ENCODE peak calls at places on chromosomes 16 and 17, in eight cellular contexts. A is neuronal stem cell; G is gastrocnemius medialis; H is choroid plexus epithelial cell; P is mammary epithelial cell; F is endodermal cell; U is naive thymus-derived CD4-positive, alpha-beta T cell; V is astrocyte. O is an unnamed sample.

GRCh38 chr16:72429566-72430160 is 257.7 kb upstream of the PMFBP1 start:
- DNase-seq in F (no peak), A (no peak), H (no peak), U (no peak), G (no peak), P (no peak), V (no peak), O (no peak)

GRCh38 chr16:50666658-50667496 is 14.2 kb downstream of the SNX20 start:
- DNase-seq in U (no peak), H (no peak), A (no peak), P (no peak), V (no peak), F (peak; percentile 74), G (no peak), O (no peak)

GRCh38 chr17:2716649-2717048 is 5.1 kb upstream of the CLUH start:
- DNase-seq in V (no peak), P (no peak), U (no peak), H (no peak), G (no peak), F (peak; percentile 81), A (no peak), O (no peak)

GRCh38 chr17:60173304-60173807 is 23.6 kb downstream of the CA4 start:
- DNase-seq in P (peak; percentile 45), F (peak; percentile 39), U (no peak), A (no peak), G (no peak), V (peak; percentile 38), H (no peak), O (no peak)

GRCh38 chr17:51706098-51706497 is 445.8 kb downstream of the UTP18 start:
- DNase-seq in F (no peak), G (no peak), P (no peak), H (no peak), U (no peak), A (no peak), V (no peak), O (no peak)

GRCh38 chr17:50557265-50558029 is 3.1 kb upstream of the CACNA1G start:
- DNase-seq in A (no peak), V (no peak), F (no peak), U (no peak), H (no peak), P (no peak), G (no peak), O (no peak)

GRCh38 chr16:55297910-55298175 is 26.2 kb upstream of the IRX6 start:
- DNase-seq in A (no peak), P (peak; percentile 77), V (peak; percentile 39), F (no peak), G (no peak), U (no peak), H (no peak), O (no peak)

GRCh38 chr17:79845601-79845949 is 6.3 kb upstream of the CBX4 start:
- DNase-seq in H (no peak), A (no peak), P (no peak), V (no peak), G (no peak), F (no peak), U (no peak), O (no peak)

GRCh38 chr17:56881685-56882295 is 32.1 kb downstream of the TRIM25 start:
- DNase-seq in A (no peak), H (no peak), U (no peak), V (no peak), F (no peak), P (no peak), G (no peak), O (no peak)

GRCh38 chr16:57482845-57483545 is 3.3 kb downstream of the DOK4 start:
- DNase-seq in P (no peak), V (no peak), G (no peak), F (peak; percentile 38), H (no peak), A (no peak), U (no peak), O (no peak)

GRCh38 chr17:30031214-30031869 is 85.3 kb upstream of the NSRP1 start:
- DNase-seq in V (no peak), U (no peak), P (no peak), F (no peak), H (no peak), A (no peak), G (no peak), O (no peak)

GRCh38 chr16:82265809-82266208 is 95.8 kb upstream of the MPHOSPH6 start:
- DNase-seq in A (no peak), H (no peak), F (no peak), G (no peak), P (no peak), V (no peak), U (no peak), O (no peak)

GRCh38 chr16:77169650-77170236 is 21.2 kb upstream of the MON1B start:
- DNase-seq in P (peak; percentile 28), U (no peak), A (peak; percentile 70), H (peak; percentile 61), G (no peak), V (no peak), F (peak; percentile 88), O (no peak)

GRCh38 chr17:4599505-4600281 is 15.4 kb downstream of the SMTNL2 start:
- DNase-seq in V (no peak), F (peak; percentile 96), P (no peak), U (no peak), H (peak; percentile 71), G (peak; percentile 97), A (peak; percentile 44), O (no peak)

GRCh38 chr17:81083125-81083765 is 48.3 kb downstream of the BAIAP2 start:
- DNase-seq in A (no peak), F (no peak), P (no peak), H (no peak), G (no peak), U (no peak), V (no peak), O (no peak)

GRCh38 chr16:46618516-46618915 is 2.7 kb downstream of the SHCBP1 start:
- DNase-seq in U (no peak), A (no peak), F (no peak), G (no peak), H (no peak), V (no peak), P (no peak), O (no peak)

GRCh38 chr16:10992797-10993196 is 48.4 kb downstream of the CLEC16A start:
- DNase-seq in V (peak; percentile 78), A (no peak), U (no peak), F (peak; percentile 79), G (no peak), H (peak; percentile 89), P (peak; percentile 87), O (no peak)

GRCh38 chr17:30952645-30953393 is 18.0 kb upstream of the RNF135 start:
- DNase-seq in A (no peak), G (no peak), V (no peak), P (no peak), U (no peak), F (no peak), H (no peak), O (no peak)

GRCh38 chr17:76735006-76735405 is 2.1 kb downstream of the SRSF2 start:
- DNase-seq in G (no peak), H (peak; percentile 65), P (peak; percentile 46), V (no peak), A (no peak), F (no peak), U (no peak), O (no peak)

GRCh38 chr17:52606590-52606989 is 448.1 kb upstream of the CA10 start:
- DNase-seq in A (no peak), F (no peak), V (no peak), H (no peak), G (no peak), U (no peak), P (no peak), O (no peak)

GRCh38 chr17:7845359-7846062 is 9.4 kb upstream of the TMEM88 start:
- DNase-seq in F (no peak), U (no peak), A (no peak), V (no peak), H (no peak), P (no peak), G (no peak), O (no peak)
- H3K4me3 ChIP-seq in F (peak overlapping the region; percentile 93), U (peak overlapping the region; percentile 84), A (peak overlapping the region; percentile 80), V (peak overlapping the region; percentile 85), H (peak overlapping the region; percentile 81), P (peak overlapping the region; percentile 51), G (peak overlapping the region; percentile 96), O (peak overlapping the region; percentile 73)

DNA sequence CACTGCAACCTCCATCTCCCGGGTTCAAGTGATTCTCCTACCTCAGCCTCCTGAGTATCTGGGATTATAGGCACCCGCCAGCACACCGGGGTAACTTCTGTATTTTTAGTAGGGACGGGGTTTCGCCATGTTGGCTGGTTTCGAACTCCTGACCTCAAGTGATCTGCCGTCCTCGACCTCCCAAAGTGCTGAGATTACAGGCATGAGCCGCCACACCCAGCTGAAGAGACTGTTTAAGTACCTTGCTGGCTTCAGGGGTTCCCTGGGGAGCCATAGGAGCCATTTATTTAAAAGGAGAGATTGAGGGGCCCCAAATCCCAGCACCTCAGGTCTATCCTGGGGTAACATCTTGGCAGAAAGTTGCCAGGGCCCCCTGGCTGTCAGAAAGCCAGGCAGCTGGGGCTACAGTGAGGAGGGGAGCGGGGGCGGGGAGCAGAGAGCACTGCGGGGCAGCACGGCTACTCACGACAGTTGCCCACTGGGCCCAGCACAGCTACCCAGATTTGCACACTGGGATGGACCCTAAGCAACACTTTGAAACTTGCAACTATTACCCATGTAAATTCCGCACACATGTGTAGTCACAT is 1.6 kb downstream of the SNAI3 start:
- DNase-seq in U (no peak), H (no peak), F (no peak), V (no peak), G (no peak), A (no peak), P (no peak), O (no peak)
- H3K4me3 ChIP-seq in U (peak overlapping the region; percentile 85), H (no peak overlapping the region), F (no peak overlapping the region), V (no peak overlapping the region), G (no peak overlapping the region), A (no peak overlapping the region), P (no peak overlapping the region), O (no peak overlapping the region)

GRCh38 chr17:74214642-74215331 is 1.4 kb downstream of the TTYH2 start:
- DNase-seq in V (no peak), P (no peak), U (no peak), G (peak; percentile 78), F (no peak), H (no peak), A (no peak), O (no peak)
- H3K4me3 ChIP-seq in V (no peak overlapping the region), P (no peak overlapping the region), U (peak overlapping the region; percentile 55), G (peak overlapping the region; percentile 72), F (no peak overlapping the region), H (no peak overlapping the region), A (peak overlapping the region; percentile 84), O (peak overlapping the region; percentile 61)

DNA sequence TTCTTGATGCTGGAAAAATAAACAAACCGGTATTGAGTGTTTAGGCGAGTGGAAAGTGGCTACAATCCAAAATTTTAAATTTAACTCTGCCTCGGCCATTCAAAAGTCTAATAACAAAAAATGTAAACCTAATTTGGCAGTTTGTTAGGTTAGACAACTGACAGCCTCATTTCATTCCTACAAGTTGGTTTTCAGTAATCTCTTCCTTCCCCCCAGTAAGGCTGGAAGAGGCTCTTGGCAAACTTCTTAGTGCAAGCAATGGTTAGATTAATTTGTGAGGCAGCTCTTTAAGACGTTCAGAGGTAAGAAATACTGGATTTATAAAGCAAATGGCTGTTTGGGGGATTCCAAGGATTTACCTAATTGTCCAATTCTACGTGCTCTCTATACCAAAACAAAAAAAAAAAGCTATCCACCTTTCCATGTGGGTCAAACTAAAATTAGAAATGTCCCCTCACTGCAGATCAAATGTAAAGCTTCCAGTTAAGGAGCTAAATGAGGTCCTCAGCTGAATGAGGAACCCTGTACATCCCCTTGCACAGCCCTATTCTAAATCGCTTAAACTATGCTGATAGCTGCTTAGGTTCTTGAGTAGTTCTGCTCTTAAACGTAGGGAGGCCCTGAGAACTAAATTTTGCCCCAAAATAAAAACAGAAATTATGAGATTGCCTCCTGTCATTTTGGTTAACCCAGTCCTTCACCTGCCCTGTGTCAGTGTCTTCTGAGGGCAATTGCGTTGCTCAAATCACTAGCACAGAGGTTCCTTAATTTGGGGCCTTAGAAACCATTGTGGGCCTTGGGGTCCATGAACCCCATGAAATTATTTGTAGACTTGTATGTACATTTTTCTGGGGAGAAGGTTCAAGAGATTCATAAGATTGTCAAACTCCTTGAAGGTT is 2.9 kb downstream of the HEXIM1 start:
- DNase-seq in U (no peak), V (no peak), G (no peak), H (no peak), F (no peak), P (no peak), A (no peak), O (no peak)
- H3K4me3 ChIP-seq in U (no peak overlapping the region), V (peak overlapping the region; percentile 94), G (peak overlapping the region; percentile 85), H (peak overlapping the region; percentile 68), F (peak overlapping the region; percentile 99), P (peak overlapping the region; percentile 70), A (peak overlapping the region; percentile 98), O (peak overlapping the region; percentile 93)

O was measured in right atrium auricular region.